ENCODE peak calls at places on chromosomes 13 and 19, in four cellular contexts. A is activated naive CD4-positive, alpha-beta T cell; B is tibial artery; E is PC-3. W is an unnamed sample.

GRCh38 chr19:55179570-55180484 is at the start of gene SYT5:
- DNase-seq in A (peak; percentile 60), E (peak; percentile 64), B (no peak), W (no peak)

GRCh38 chr19:16367269-16367683 is 42.6 kb downstream of the KLF2 start:
- DNase-seq in E (no peak), A (peak; percentile 36), B (no peak), W (no peak)

GRCh38 chr19:1089891-1090290 is 5.3 kb downstream of the POLR2E start:
- DNase-seq in B (no peak), E (no peak), A (no peak), W (no peak)

GRCh38 chr13:40221131-40221459 is 445.3 kb downstream of the FOXO1 start:
- DNase-seq in A (no peak), B (no peak), E (no peak), W (no peak)

GRCh38 chr19:45306522-45307027 is 16.1 kb downstream of the CKM start:
- DNase-seq in A (no peak), E (no peak), B (no peak), W (no peak)

GRCh38 chr19:49142866-49143335 is 12.3 kb downstream of the HRC start:
- DNase-seq in E (peak; percentile 88), B (peak; percentile 87), A (peak; percentile 30), W (peak; percentile 96)

GRCh38 chr19:12676384-12676792 is 5.3 kb downstream of the DHPS start:
- DNase-seq in E (peak; percentile 92), A (peak; percentile 83), B (peak; percentile 75), W (peak; percentile 84)

GRCh38 chr19:17109962-17110598 is 34.5 kb downstream of the MYO9B start:
- DNase-seq in E (no peak), B (peak; percentile 72), A (no peak), W (no peak)

GRCh38 chr13:23628765-23629565 is 58.8 kb downstream of the TNFRSF19 start:
- DNase-seq in E (no peak), B (no peak), A (no peak), W (no peak)